ENCODE peak calls at places on chromosomes 3 and 15, in five cellular contexts. Z is CD8-positive, alpha-beta T cell; N is OCI-LY7; J is left ventricle myocardium inferior; I is sigmoid colon. O is an unnamed sample. For H3K36me3, the result is how much of the 10 kb centered on the place peaks cover.

GRCh38 chr15:70320077-70320830 is 222.5 kb upstream of the TLE3 start:
- DNase-seq in Z (no peak), N (peak), J (no peak), I (no peak), O (no peak)

GRCh38 chr3:11507719-11508118 is 136.0 kb downstream of the VGLL4 start:
- DNase-seq in Z (no peak), N (no peak), J (no peak), I (no peak), O (no peak)

GRCh38 chr3:183912895-183913579 is 28.4 kb upstream of the PARL start:
- DNase-seq in Z (no peak), N (no peak), J (no peak), I (no peak), O (peak)

GRCh38 chr3:173660645-173661299 is 263.2 kb downstream of the NLGN1 start:
- DNase-seq in Z (no peak), N (no peak), J (no peak), I (no peak), O (peak)

GRCh38 chr15:63832620-63833245 is 1.0 kb downstream of the HERC1 start:
- DNase-seq in Z (peak), N (peak), J (no peak), I (no peak), O (no peak)

GRCh38 chr3:117102441-117102840 is 392.9 kb downstream of the TUSC7 start:
- DNase-seq in Z (no peak), N (no peak), J (no peak), I (no peak), O (no peak)

GRCh38 chr15:92821491-92822116 is 78.5 kb upstream of the CHD2 start:
- DNase-seq in Z (no peak), N (no peak), J (no peak), I (no peak), O (peak)

GRCh38 chr3:138937690-138938055 is 9.3 kb downstream of the FOXL2 start:
- DNase-seq in Z (no peak), N (no peak), J (no peak), I (peak), O (no peak)

GRCh38 chr3:110533089-110533488 is 538.5 kb upstream of the NECTIN3 start:
- DNase-seq in Z (no peak), N (no peak), J (no peak), I (no peak), O (no peak)

GRCh38 chr15:78171864-78172472 is 22.8 kb downstream of the IDH3A start:
- DNase-seq in Z (no peak), N (no peak), J (no peak), I (no peak), O (no peak)

GRCh38 chr3:41350441-41350840 is 151.1 kb downstream of the CTNNB1 start:
- DNase-seq in Z (no peak), N (no peak), J (no peak), I (no peak), O (peak)

GRCh38 chr3:47283193-47283537 is 421 bp downstream of the KLHL18 start:
- DNase-seq in Z (no peak), N (peak), J (no peak), I (peak), O (no peak)

GRCh38 chr15:100241572-100242479 is 99.9 kb downstream of the ADAMTS17 start:
- DNase-seq in Z (no peak), N (no peak), J (no peak), I (no peak), O (peak)

GRCh38 chr15:99090011-99090699 is 14.7 kb upstream of the SYNM start:
- DNase-seq in Z (no peak), N (peak), J (no peak), I (no peak), O (no peak)

GRCh38 chr15:59329570-59330350 is 42.9 kb downstream of the MYO1E start:
- DNase-seq in Z (no peak), N (no peak), J (no peak), I (no peak), O (no peak)

GRCh38 chr3:195154111-195154791 is 116.7 kb downstream of the XXYLT1 start:
- DNase-seq in Z (no peak), N (no peak), J (no peak), I (no peak), O (no peak)

GRCh38 chr3:50666801-50667200 is 7.9 kb upstream of the DOCK3 start:
- DNase-seq in Z (no peak), N (no peak), J (no peak), I (no peak), O (no peak)

GRCh38 chr3:140610544-140610943 is 67.3 kb upstream of the TRIM42 start:
- DNase-seq in Z (no peak), N (no peak), J (no peak), I (no peak), O (peak)

GRCh38 chr15:49621327-49622210 is 721 bp downstream of the DTWD1 start:
- DNase-seq in Z (no peak), N (peak), J (no peak), I (no peak), O (no peak)

GRCh38 chr3:117603097-117603496 is 893.5 kb downstream of the TUSC7 start:
- DNase-seq in Z (no peak), N (peak), J (no peak), I (no peak), O (no peak)

GRCh38 chr3:40574661-40575060 is 49.9 kb downstream of the ZNF621 start:
- DNase-seq in Z (no peak), N (no peak), J (no peak), I (no peak), O (no peak)

GRCh38 chr3:147509444-147509843 is 100.3 kb downstream of the ZIC1 start:
- DNase-seq in Z (no peak), N (no peak), J (no peak), I (no peak), O (no peak)

GRCh38 chr3:113954091-113954685 is 6.4 kb downstream of the ZDHHC23 start:
- DNase-seq in Z (no peak), N (no peak), J (no peak), I (no peak), O (no peak)

GRCh38 chr3:45939341-45939771 is 3.9 kb upstream of the CXCR6 start:
- DNase-seq in Z (no peak), N (no peak), J (no peak), I (no peak), O (peak)

GRCh38 chr15:77419050-77419835 is 661 bp downstream of the PEAK1 start:
- DNase-seq in Z (peak), N (no peak), J (peak), I (peak), O (no peak)

GRCh38 chr15:43518073-43518761 is 809 bp downstream of the MAP1A start:
- DNase-seq in Z (peak), N (peak), J (no peak), I (no peak), O (no peak)

GRCh38 chr3:36393563-36393962 is 13.3 kb downstream of the STAC start:
- DNase-seq in Z (no peak), N (no peak), J (no peak), I (no peak), O (no peak)

GRCh38 chr3:174268061-174268460 is 591.1 kb upstream of the NAALADL2 start:
- DNase-seq in Z (no peak), N (no peak), J (no peak), I (no peak), O (no peak)

DNA sequence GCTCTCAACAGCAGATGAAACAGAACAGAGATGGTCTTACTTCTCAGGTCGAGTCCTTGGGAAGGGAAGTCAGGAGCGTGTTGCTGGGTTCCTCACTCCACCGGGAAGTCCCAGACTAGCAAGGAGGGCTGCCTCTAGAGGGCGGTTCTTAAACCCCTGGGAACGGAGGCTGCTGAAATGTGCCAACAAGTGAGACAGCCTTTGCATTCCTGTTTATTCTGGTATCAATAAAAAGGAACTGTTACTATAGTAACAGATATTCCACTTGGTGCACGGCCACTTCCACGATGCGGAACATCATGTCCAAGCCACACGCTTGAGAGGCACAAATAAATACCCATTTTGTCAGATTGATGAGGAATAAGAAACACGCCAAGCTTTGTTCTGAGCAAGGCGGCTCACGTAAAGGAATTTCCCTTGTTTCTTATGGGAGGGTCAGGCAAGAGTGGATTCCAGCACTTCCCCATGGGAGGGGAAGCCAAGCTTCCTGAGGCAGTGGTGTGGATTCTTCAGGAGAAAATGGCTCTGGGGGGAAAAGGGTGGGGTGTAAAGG is at the start of gene FAM107A:
- DNase-seq in Z (no peak), N (no peak), J (peak), I (peak), O (peak)
- TF ChIP-seq CTCF in Z (no peak), N (no peak), J (peak), I (no peak), O (peak)

GRCh38 chr15:27396997-27397396 is 426.0 kb downstream of the GABRG3 start:
- DNase-seq in Z (no peak), N (no peak), J (no peak), I (no peak), O (no peak)

DNA sequence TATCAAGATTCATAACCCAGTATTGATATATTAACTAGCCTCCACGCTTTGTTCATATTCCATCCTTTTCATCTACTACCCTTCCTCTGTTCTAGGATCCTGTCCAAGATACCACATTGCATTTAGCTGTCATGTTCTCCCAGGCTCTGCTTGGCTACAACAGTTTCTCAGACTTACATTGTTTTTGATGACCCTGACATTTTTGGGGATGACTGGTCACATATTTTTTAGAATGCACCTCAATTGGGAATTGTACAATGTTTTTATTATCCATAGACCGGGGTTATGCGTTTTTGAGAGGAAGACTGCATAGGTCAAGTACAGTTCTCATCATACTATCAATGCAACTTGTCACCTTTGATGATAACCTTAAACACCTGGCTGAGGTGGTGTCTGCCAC is 421.2 kb downstream of the GABRG3 start:
- DNase-seq in Z (no peak), N (no peak), J (no peak), I (no peak), O (no peak)
- H3K4me3 ChIP-seq in Z (no peak), N (no peak), J (no peak), I (no peak), O (no peak)

GRCh38 chr3:5213574-5213966 is 26.1 kb downstream of the EDEM1 start:
- DNase-seq in Z (no peak), N (no peak), J (no peak), I (no peak), O (no peak)

GRCh38 chr3:5214352-5214751 is 26.8 kb downstream of the EDEM1 start:
- DNase-seq in Z (no peak), N (no peak), J (no peak), I (no peak), O (no peak)

GRCh38 chr3:5210926-5211325 is 23.4 kb downstream of the EDEM1 start:
- DNase-seq in Z (no peak), N (no peak), J (no peak), I (no peak), O (no peak)

GRCh38 chr3:5217824-5218595 is 30.5 kb downstream of the EDEM1 start:
- DNase-seq in Z (no peak), N (no peak), J (no peak), I (no peak), O (no peak)

DNA sequence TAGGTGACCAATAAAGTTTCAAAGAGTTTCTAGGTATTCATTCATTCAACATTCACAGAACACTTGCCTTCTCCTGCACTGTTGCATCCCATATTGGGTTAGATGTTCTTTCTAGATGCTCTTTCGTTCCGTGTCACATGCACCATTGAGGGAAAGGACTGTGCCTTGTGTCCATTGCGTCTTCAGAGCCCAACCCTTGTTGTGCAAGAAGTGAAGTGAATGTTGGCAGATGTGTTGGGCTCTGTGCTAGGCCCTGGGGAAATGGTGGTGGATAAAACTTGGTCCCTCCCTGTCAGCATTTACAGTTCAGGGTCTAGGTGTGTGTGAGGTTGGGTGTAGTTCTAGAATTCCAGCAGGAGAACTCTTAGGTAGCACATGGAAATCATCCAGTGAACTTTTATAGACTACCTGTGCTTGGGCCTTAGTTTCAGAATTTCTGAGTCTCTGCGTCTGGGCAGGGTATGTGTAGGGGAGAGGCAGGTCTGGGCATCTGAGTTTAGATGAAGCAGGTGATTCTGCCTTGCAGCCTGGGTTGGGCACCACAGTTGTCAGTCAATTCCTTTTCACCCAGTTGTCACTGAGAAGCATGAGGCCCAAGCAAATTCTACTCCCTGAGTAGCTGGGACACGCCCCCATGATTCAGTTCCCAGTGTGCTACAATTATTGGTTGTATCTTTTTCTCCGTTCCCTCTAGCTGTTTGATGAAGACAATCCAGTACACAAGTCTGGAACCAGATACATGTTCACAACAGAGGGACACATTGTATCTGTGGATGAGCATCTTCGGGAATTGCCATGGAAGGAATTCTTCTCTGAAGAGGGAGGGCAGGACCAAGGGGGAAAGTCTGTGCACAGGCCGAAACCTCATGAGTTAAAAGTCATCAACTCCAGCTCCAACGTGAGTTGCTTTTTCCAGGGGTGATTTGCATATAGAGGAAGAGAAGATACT is 25.4 kb downstream of the EDEM1 start:
- DNase-seq in Z (no peak), N (no peak), J (no peak), I (no peak), O (peak)
- H3K36me3 ChIP-seq in Z (half or more), N (half or more), J (half or more), I (half or more), O (under half)

DNA sequence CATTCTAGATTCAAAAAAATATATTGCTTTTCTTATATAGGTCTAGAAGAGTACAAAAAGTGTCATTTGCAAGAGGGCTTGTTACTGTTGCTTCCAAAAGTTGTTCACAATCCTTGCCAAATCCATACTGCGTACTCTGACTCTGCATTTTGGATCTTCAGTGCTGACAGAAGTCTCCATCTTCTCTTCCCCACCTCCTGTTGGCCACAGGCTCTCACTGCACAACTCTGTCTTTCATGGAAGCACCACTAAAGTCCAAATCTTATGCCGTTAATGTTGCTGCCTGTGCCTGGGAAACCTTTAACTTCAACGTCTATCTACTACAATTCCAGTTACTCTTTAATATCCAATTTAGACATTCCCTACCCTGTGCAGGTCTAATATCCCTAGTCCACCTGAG is 419.9 kb downstream of the NR2F2 start:
- DNase-seq in Z (no peak), N (no peak), J (no peak), I (no peak), O (no peak)
- TF ChIP-seq CTCF in Z (no peak), N (no peak), J (no peak), I (no peak), O (no peak)

GRCh38 chr3:60250810-60251209 is 1000.4 kb downstream of the FHIT start:
- DNase-seq in Z (no peak), N (no peak), J (no peak), I (no peak), O (no peak)

GRCh38 chr3:60250210-60250609 is 1001.0 kb downstream of the FHIT start:
- DNase-seq in Z (no peak), N (peak), J (no peak), I (no peak), O (no peak)

GRCh38 chr3:60240558-60240957 is 1010.7 kb downstream of the FHIT start:
- DNase-seq in Z (no peak), N (no peak), J (no peak), I (no peak), O (no peak)

GRCh38 chr3:60243456-60243855 is 1007.8 kb downstream of the FHIT start:
- DNase-seq in Z (no peak), N (no peak), J (no peak), I (no peak), O (no peak)

DNA sequence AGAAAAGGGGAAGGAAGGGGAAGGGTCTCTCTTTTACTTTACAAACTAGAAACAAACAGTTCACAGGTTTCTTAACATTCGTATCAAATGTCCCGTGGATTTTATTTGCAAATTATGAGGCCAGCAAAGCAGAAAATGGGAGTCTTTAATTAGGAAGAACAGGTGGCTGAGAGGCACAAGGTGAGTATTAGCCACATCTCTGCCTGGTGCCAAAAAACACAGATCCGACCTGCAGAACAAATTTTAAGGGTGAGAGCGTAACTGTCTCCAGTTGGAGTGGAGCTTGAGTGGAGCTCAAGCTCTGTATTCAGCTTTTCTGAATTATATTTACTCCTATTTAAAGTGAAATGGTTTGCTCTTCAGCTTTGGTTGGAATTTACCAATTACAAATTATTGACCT is 1004.9 kb downstream of the FHIT start:
- DNase-seq in Z (no peak), N (no peak), J (no peak), I (no peak), O (no peak)
- H3K4me3 ChIP-seq in Z (no peak), N (no peak), J (no peak), I (no peak), O (no peak)

GRCh38 chr3:16500911-16501310 is 12.6 kb downstream of the RFTN1 start:
- DNase-seq in Z (no peak), N (no peak), J (no peak), I (no peak), O (no peak)
- H3K36me3 ChIP-seq in Z (under half), N (half or more), J (under half), I (under half), O (under half)

GRCh38 chr3:56248021-56248420 is 220.2 kb downstream of the ERC2 start:
- DNase-seq in Z (no peak), N (no peak), J (no peak), I (no peak), O (no peak)

GRCh38 chr3:56254261-56254660 is 214.0 kb downstream of the ERC2 start:
- DNase-seq in Z (no peak), N (no peak), J (no peak), I (no peak), O (peak)

GRCh38 chr3:56254835-56255234 is 213.4 kb downstream of the ERC2 start:
- DNase-seq in Z (no peak), N (peak), J (no peak), I (no peak), O (peak)

DNA sequence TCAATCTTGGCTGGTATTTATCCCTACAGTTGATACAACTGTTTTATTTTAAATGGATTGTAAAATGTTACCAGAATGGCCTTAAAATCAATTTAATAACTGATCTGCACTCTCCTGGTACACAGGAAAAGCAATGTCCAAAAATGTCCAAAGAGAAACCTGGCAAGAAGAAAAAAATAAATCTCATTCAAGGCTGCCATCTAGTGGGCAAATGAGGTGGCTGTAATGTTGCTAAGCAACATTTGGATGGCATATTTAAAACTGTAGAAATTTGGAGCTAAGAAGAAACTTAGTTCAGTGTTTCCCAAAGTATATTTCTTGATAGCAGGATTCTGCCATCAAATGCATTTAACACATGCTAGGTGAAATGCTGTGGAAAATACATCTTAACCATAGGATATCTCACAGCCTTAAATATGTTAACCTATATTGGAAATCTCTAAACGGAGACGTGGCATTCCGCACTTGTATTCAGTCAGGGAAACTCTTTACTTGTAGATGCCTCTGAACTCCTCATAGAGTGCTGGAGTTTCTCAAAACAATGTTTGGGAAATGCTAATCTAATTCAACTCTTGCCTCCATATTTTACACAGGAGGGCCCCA is 216.8 kb downstream of the ERC2 start:
- DNase-seq in Z (no peak), N (peak), J (no peak), I (no peak), O (peak)
- TF ChIP-seq CTCF in Z (peak), N (peak), J (peak), I (peak), O (peak)